ENCODE peak calls at places on chromosome 21, in nine cellular contexts. O is CD4-positive, CD25-positive, alpha-beta regulatory T cell; Z is NCI-H345; U is T47D; C is transverse colon; I is GM10248; Y is left ventricle myocardium superior; S is activated naive CD4-positive, alpha-beta T cell treated with anti-CD3 and anti-CD28 coated beads, Interleukin-2, amount 10 ng/mL, durations not matched to agents 7 days and 5 days; N is heart left ventricle. H is an unnamed sample.

GRCh38 chr21:25838809-25839208 is 104.0 kb downstream of the GABPA start:
- DNase-seq in O (no peak), Z (peak), U (no peak), C (no peak), I (no peak), Y (no peak), S (no peak), N (no peak), H (no peak)

GRCh38 chr21:39153373-39153772 is 29.9 kb downstream of the PSMG1 start:
- DNase-seq in O (no peak), Z (no peak), U (no peak), C (no peak), I (no peak), Y (no peak), S (no peak), N (no peak), H (no peak)

GRCh38 chr21:46425566-46425965 is 33.1 kb upstream of the DIP2A start:
- DNase-seq in O (no peak), Z (no peak), U (no peak), C (no peak), I (no peak), Y (peak), S (peak), N (no peak), H (no peak)

GRCh38 chr21:37370152-37371040 is 3.8 kb downstream of the DYRK1A start:
- DNase-seq in O (no peak), Z (no peak), U (no peak), C (no peak), I (peak), Y (no peak), S (no peak), N (no peak), H (no peak)

GRCh38 chr21:26169061-26169610 is 1.4 kb downstream of the APP start:
- DNase-seq in O (no peak), Z (peak), U (peak), C (peak), I (peak), Y (no peak), S (peak), N (peak), H (peak)

GRCh38 chr21:35138665-35139381 is 89.7 kb upstream of the RUNX1 start:
- DNase-seq in O (peak), Z (no peak), U (no peak), C (no peak), I (peak), Y (no peak), S (peak), N (no peak), H (no peak)

GRCh38 chr21:33057385-33057940 is 12.5 kb upstream of the OLIG1 start:
- DNase-seq in O (no peak), Z (no peak), U (no peak), C (no peak), I (no peak), Y (no peak), S (no peak), N (no peak), H (no peak)

GRCh38 chr21:46004168-46004861 is 22.7 kb downstream of the COL6A1 start:
- DNase-seq in O (no peak), Z (no peak), U (no peak), C (no peak), I (no peak), Y (peak), S (peak), N (no peak), H (no peak)

GRCh38 chr21:44828362-44829056 is 10.6 kb upstream of the SUMO3 start:
- DNase-seq in O (no peak), Z (no peak), U (no peak), C (no peak), I (no peak), Y (no peak), S (no peak), N (no peak), H (no peak)

GRCh38 chr21:33135925-33136324 is 66.0 kb downstream of the OLIG1 start:
- DNase-seq in O (no peak), Z (peak), U (no peak), C (no peak), I (no peak), Y (no peak), S (no peak), N (no peak), H (no peak)

GRCh38 chr21:41763398-41763931 is 3.4 kb downstream of the RIPK4 start:
- DNase-seq in O (no peak), Z (no peak), U (no peak), C (no peak), I (no peak), Y (no peak), S (no peak), N (no peak), H (peak)

GRCh38 chr21:35792569-35792968 is 267.8 kb downstream of the SETD4 start:
- DNase-seq in O (no peak), Z (no peak), U (no peak), C (no peak), I (no peak), Y (no peak), S (no peak), N (no peak), H (no peak)

GRCh38 chr21:25887646-25888321 is 153.0 kb downstream of the GABPA start:
- DNase-seq in O (no peak), Z (no peak), U (no peak), C (peak), I (no peak), Y (no peak), S (no peak), N (no peak), H (no peak)

GRCh38 chr21:36709030-36709867 is 10.3 kb downstream of the SIM2 start:
- DNase-seq in O (no peak), Z (peak), U (no peak), C (no peak), I (peak), Y (no peak), S (no peak), N (no peak), H (no peak)

GRCh38 chr21:15731243-15731613 is 1.4 kb downstream of the USP25 start:
- DNase-seq in O (no peak), Z (no peak), U (no peak), C (no peak), I (no peak), Y (no peak), S (no peak), N (no peak), H (no peak)

GRCh38 chr21:17491716-17492414 is 21.0 kb upstream of the CXADR start:
- DNase-seq in O (no peak), Z (no peak), U (no peak), C (no peak), I (no peak), Y (no peak), S (no peak), N (peak), H (no peak)

GRCh38 chr21:14284439-14284838 is 68.5 kb downstream of the RBM11 start:
- DNase-seq in O (no peak), Z (no peak), U (no peak), C (no peak), I (no peak), Y (no peak), S (no peak), N (no peak), H (no peak)

GRCh38 chr21:17454315-17455027 is 58.4 kb upstream of the CXADR start:
- DNase-seq in O (no peak), Z (no peak), U (no peak), C (no peak), I (no peak), Y (peak), S (no peak), N (peak), H (peak)

GRCh38 chr21:32475162-32475812 is 62.8 kb downstream of the EVA1C start:
- DNase-seq in O (no peak), Z (no peak), U (no peak), C (no peak), I (no peak), Y (no peak), S (no peak), N (no peak), H (no peak)

GRCh38 chr21:42570841-42571387 is 57.3 kb downstream of the SLC37A1 start:
- DNase-seq in O (no peak), Z (no peak), U (no peak), C (peak), I (no peak), Y (no peak), S (peak), N (peak), H (peak)

GRCh38 chr21:27480841-27481261 is 514.0 kb upstream of the ADAMTS5 start:
- DNase-seq in O (no peak), Z (no peak), U (no peak), C (no peak), I (no peak), Y (no peak), S (no peak), N (no peak), H (no peak)

GRCh38 chr21:41612674-41613250 is 104.8 kb upstream of the TMPRSS2 start:
- DNase-seq in O (no peak), Z (peak), U (peak), C (peak), I (peak), Y (peak), S (peak), N (peak), H (peak)

GRCh38 chr21:37407719-37408455 is 41.3 kb downstream of the DYRK1A start:
- DNase-seq in O (no peak), Z (no peak), U (no peak), C (no peak), I (peak), Y (no peak), S (no peak), N (no peak), H (no peak)

GRCh38 chr21:26236281-26236680 is 65.7 kb upstream of the APP start:
- DNase-seq in O (no peak), Z (no peak), U (no peak), C (no peak), I (no peak), Y (no peak), S (no peak), N (no peak), H (no peak)

GRCh38 chr21:44625756-44626155 is 1.1 kb upstream of the KRTAP10-9 start:
- DNase-seq in O (no peak), Z (no peak), U (no peak), C (no peak), I (no peak), Y (no peak), S (no peak), N (no peak), H (no peak)

GRCh38 chr21:31473685-31474345 is 129.8 kb upstream of the TIAM1 start:
- DNase-seq in O (no peak), Z (peak), U (no peak), C (no peak), I (no peak), Y (no peak), S (no peak), N (no peak), H (no peak)

GRCh38 chr21:30044447-30045064 is 104.8 kb upstream of the GRIK1 start:
- DNase-seq in O (no peak), Z (peak), U (no peak), C (no peak), I (no peak), Y (no peak), S (no peak), N (no peak), H (no peak)

GRCh38 chr21:25550805-25551204 is 56.5 kb downstream of the MRPL39 start:
- DNase-seq in O (no peak), Z (no peak), U (no peak), C (no peak), I (no peak), Y (no peak), S (no peak), N (no peak), H (no peak)

GRCh38 chr21:30613836-30614235 is at the start of gene KRTAP6-1:
- DNase-seq in O (no peak), Z (no peak), U (no peak), C (no peak), I (no peak), Y (no peak), S (no peak), N (no peak), H (no peak)

GRCh38 chr21:35020446-35020845 is 28.7 kb downstream of the RUNX1 start:
- DNase-seq in O (peak), Z (no peak), U (no peak), C (no peak), I (no peak), Y (no peak), S (no peak), N (no peak), H (no peak)

GRCh38 chr21:26849428-26850115 is 4.4 kb upstream of the ADAMTS1 start:
- DNase-seq in O (no peak), Z (peak), U (no peak), C (no peak), I (no peak), Y (no peak), S (no peak), N (no peak), H (no peak)

GRCh38 chr21:45624356-45624854 is 19.1 kb upstream of the PCBP3 start:
- DNase-seq in O (no peak), Z (no peak), U (no peak), C (no peak), I (no peak), Y (no peak), S (no peak), N (no peak), H (no peak)

H was measured in glutamatergic neuron.